ENCODE peak calls at places on chromosomes 12 and 14, in four cellular contexts. U is HFFc6, I is heart right ventricle, E is nephron progenitor cell. V is an unnamed sample.

GRCh38 chr14:61925043-61925442 is 162.8 kb downstream of the SNAPC1 start:
- DNase-seq in U (no peak), I (no peak), E (no peak), V (no peak)

GRCh38 chr12:3628629-3629028 is 124.3 kb downstream of the CRACR2A start:
- DNase-seq in U (no peak), I (no peak), E (no peak), V (no peak)

GRCh38 chr12:108793756-108794441 is 62.6 kb upstream of the CORO1C start:
- DNase-seq in U (no peak), I (peak; percentile 74), E (no peak), V (no peak)

GRCh38 chr12:92593734-92594402 is 108.9 kb upstream of the PLEKHG7 start:
- DNase-seq in U (peak; percentile 92), I (peak; percentile 14), E (no peak), V (no peak)

GRCh38 chr14:51869426-51870113 is 9.2 kb downstream of the GNG2 start:
- DNase-seq in U (no peak), I (no peak), E (no peak), V (no peak)

GRCh38 chr12:130517588-130517987 is 179.9 kb downstream of the PIWIL1 start:
- DNase-seq in U (no peak), I (no peak), E (no peak), V (no peak)

GRCh38 chr14:36657409-36658090 is 4.1 kb upstream of the PAX9 start:
- DNase-seq in U (no peak), I (no peak), E (peak; percentile 54), V (peak; percentile 76)

GRCh38 chr12:32988982-32989381 is 92.4 kb upstream of the PKP2 start:
- DNase-seq in U (no peak), I (no peak), E (no peak), V (no peak)

GRCh38 chr12:67691220-67691619 is 42.7 kb downstream of the DYRK2 start:
- DNase-seq in U (no peak), I (no peak), E (no peak), V (no peak)

GRCh38 chr14:53946404-53947400 is 9.9 kb downstream of the BMP4 start:
- DNase-seq in U (no peak), I (no peak), E (peak; percentile 85), V (no peak)

GRCh38 chr14:58638231-58639205 is 756 bp downstream of the DACT1 start:
- DNase-seq in U (peak; percentile 7), I (peak; percentile 8), E (peak; percentile 32), V (no peak)

GRCh38 chr12:21552983-21553673 is 27.0 kb downstream of the SPX start:
- DNase-seq in U (no peak), I (no peak), E (no peak), V (no peak)

GRCh38 chr12:34126239-34126641 is 103.9 kb downstream of the ALG10 start:
- DNase-seq in U (no peak), I (no peak), E (no peak), V (no peak)

GRCh38 chr12:24478254-24478653 is 470.6 kb downstream of the BCAT1 start:
- DNase-seq in U (no peak), I (no peak), E (no peak), V (no peak)

GRCh38 chr12:109912790-109913189 is 12.7 kb downstream of the TCHP start:
- DNase-seq in U (no peak), I (peak; percentile 38), E (no peak), V (no peak)

GRCh38 chr14:27528328-27528727 is 930.5 kb upstream of the NOVA1 start:
- DNase-seq in U (no peak), I (no peak), E (peak; percentile 9), V (no peak)

GRCh38 chr12:72241552-72241951 is 30.6 kb upstream of the TRHDE start:
- DNase-seq in U (no peak), I (no peak), E (no peak), V (no peak)

GRCh38 chr12:29743801-29744200 is 39.9 kb downstream of the TMTC1 start:
- DNase-seq in U (no peak), I (no peak), E (no peak), V (peak; percentile 67)

GRCh38 chr12:94980577-94980976 is 22.9 kb downstream of the NDUFA12 start:
- DNase-seq in U (no peak), I (no peak), E (no peak), V (no peak)

GRCh38 chr14:64786296-64787149 is 82.3 kb downstream of the PLEKHG3 start:
- DNase-seq in U (no peak), I (no peak), E (no peak), V (no peak)

GRCh38 chr12:88413561-88414095 is 166.6 kb downstream of the KITLG start:
- DNase-seq in U (no peak), I (no peak), E (no peak), V (no peak)

GRCh38 chr12:11959117-11959823 is 111.5 kb upstream of the BCL2L14 start:
- DNase-seq in U (peak; percentile 23), I (no peak), E (no peak), V (no peak)

GRCh38 chr14:90870950-90871604 is 54.8 kb upstream of the TTC7B start:
- DNase-seq in U (no peak), I (no peak), E (no peak), V (no peak)

GRCh38 chr12:56989866-56990610 is 16.3 kb downstream of the ZBTB39 start:
- DNase-seq in U (peak; percentile 21), I (no peak), E (no peak), V (no peak)

GRCh38 chr12:130421896-130422295 is 84.2 kb downstream of the PIWIL1 start:
- DNase-seq in U (no peak), I (no peak), E (no peak), V (no peak)

GRCh38 chr14:50688875-50689274 is 20.8 kb upstream of the SAV1 start:
- DNase-seq in U (no peak), I (no peak), E (no peak), V (no peak)

GRCh38 chr12:120708646-120709045 is 1.6 kb upstream of the UNC119B start:
- DNase-seq in U (no peak), I (no peak), E (no peak), V (no peak)

GRCh38 chr12:16021666-16022065 is 110.5 kb downstream of the DERA start:
- DNase-seq in U (no peak), I (no peak), E (no peak), V (no peak)

GRCh38 chr14:92325835-92326234 is 2.9 kb downstream of the SLC24A4 start:
- DNase-seq in U (no peak), I (no peak), E (no peak), V (no peak)

GRCh38 chr12:49091056-49091835 is 3.4 kb downstream of the DHH start:
- DNase-seq in U (no peak), I (no peak), E (no peak), V (no peak)

GRCh38 chr14:81268016-81268416 is 47.3 kb upstream of the GTF2A1 start:
- DNase-seq in U (no peak), I (no peak), E (no peak), V (no peak)

GRCh38 chr12:123900898-123901376 is 71.7 kb downstream of the CCDC92 start:
- DNase-seq in U (no peak), I (no peak), E (peak; percentile 63), V (no peak)

GRCh38 chr14:77098470-77099353 is 654 bp downstream of the CIPC start:
- DNase-seq in U (no peak), I (peak; percentile 68), E (no peak), V (no peak)

GRCh38 chr12:31574803-31575573 is 15.9 kb downstream of the DENND5B start:
- DNase-seq in U (no peak), I (no peak), E (no peak), V (no peak)

GRCh38 chr14:50773632-50774541 is 57.1 kb downstream of the NIN start:
- DNase-seq in U (no peak), I (no peak), E (peak; percentile 72), V (no peak)

GRCh38 chr12:68224613-68225285 is 861 bp downstream of the IL26 start:
- DNase-seq in U (peak; percentile 79), I (no peak), E (no peak), V (no peak)

DNA sequence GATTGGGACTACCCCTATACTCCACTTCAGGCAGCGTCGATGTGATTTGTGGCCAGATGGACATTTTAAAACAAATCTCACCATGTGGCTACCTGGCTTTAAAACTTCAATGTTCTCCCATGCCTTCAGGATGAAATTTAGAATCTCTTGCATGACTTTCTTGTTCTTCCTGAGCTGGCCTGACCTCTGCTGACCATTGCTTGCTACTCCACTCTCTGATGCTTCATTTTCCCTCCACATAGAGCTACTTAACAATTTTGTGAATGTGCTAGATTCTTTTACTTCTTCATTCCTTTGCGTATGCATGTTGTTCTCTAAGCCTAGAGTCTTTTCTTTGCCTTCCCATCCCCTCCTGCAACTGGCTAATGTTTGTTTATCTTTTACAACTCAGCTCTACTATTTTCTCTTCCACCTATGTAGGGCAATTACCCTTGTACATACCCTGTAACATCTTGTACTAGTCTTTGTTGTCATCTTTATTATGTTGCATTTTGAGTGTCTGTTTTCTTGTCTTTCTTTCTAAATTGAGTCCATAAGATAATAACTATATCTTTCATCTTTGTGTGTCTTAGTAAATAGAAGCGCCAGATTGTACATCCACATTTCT is 41.2 kb downstream of the YLPM1 start:
- DNase-seq in U (peak; percentile 57), I (no peak), E (no peak), V (peak; percentile 34)
- TF ChIP-seq CTCF in U (peak; percentile 84), I (peak; percentile 54), E (peak; percentile 12), V (peak; percentile 77)

DNA sequence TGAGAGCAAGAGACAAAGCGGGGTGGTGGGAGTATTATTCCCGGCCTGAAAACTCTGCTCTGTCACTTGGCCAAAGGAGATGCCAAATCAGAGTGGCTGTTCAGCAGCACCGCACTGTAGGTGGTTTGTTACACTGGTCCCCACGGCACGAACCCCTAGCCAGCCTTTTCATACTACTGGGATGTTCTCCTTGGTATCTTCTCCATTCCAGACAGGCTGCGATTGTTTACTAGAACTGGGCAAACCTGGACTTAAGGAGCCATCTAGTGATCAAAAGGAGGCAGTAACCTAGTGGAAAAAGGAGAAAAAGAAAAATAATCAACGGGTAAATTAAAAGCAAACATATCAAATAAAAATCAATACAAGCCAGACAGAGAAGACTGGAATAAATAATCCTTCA is 58.9 kb upstream of the TMTC2 start:
- DNase-seq in U (peak; percentile 29), I (no peak), E (no peak), V (no peak)
- TF ChIP-seq CTCF in U (peak; percentile 60), I (no peak), E (no peak), V (peak; percentile 63)

DNA sequence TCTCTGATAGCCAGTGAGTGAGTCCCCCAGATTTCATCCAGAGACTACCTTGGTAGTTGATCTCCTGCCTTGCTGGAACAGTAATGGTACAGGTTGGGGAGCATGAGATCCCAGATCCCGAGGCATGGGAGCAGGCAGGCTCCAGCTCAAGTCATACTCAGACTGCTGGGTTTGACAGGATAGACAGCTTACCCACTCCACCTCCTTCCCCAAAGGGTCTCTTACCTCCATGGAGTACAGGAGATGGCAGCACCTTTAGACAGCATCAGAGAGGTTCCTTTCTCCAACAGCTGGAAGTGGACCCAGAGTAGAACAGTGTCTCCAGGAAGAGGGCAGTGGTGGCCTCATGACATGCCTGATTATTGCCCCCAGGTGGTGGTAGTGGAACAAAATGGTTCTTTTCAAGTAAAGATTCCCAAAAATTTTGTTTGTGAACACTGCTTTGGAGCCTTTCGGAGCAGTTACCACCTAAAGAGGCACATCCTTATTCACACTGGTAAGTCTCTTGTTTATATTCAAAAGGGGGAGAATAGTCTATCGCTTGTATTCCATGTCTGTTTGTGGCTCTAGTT is 4.9 kb upstream of the CSAD start:
- DNase-seq in U (no peak), I (no peak), E (no peak), V (no peak)
- TF ChIP-seq CTCF in U (peak; percentile 46), I (no peak), E (no peak), V (no peak)

DNA sequence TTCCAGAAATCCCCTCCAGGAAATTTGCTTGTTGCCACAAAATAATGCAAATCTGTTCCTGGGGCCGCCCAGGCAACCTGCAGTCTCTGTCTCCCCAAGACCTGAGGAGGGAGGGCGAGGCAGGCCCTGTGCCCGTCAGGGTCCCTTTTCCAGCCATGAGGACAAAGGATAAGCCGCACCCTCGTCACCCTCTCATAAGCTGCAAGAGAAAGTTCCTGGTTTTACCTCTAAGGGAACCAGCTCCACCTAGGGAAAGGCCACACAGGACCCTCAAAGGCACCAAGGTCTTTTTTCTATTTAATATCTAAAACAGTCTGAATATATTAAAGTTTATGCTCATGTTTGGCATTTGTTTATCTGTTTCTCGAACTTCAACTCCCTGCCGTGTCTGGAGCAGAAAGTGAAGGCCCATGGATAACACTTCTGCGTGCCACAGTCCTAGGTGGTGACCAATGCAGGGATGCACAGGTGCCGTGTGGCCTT is 44.9 kb downstream of the PSMA6 start:
- DNase-seq in U (no peak), I (no peak), E (no peak), V (no peak)
- TF ChIP-seq CTCF in U (no peak), I (no peak), E (no peak), V (no peak)